ENCODE peak calls at places on chromosomes 3 and 15, in five cellular contexts. T is PC-3, U is tibial artery, H is AG10803, V is upper lobe of left lung. F is an unnamed sample.
A peak's percentile ranks its signal among the peaks of the same experiment; 100 is the strongest.

GRCh38 chr3:121483290-121483689 is 62.5 kb downstream of the POLQ start:
- DNase-seq in V (no peak), T (no peak), H (peak; percentile 62), U (no peak), F (no peak)

GRCh38 chr15:53260647-53261046 is 470.5 kb upstream of the ONECUT1 start:
- DNase-seq in T (no peak), U (no peak), V (no peak), H (no peak), F (no peak)

GRCh38 chr15:36362508-36362907 is 216.9 kb upstream of the CDIN1 start:
- DNase-seq in V (no peak), T (no peak), H (peak; percentile 79), U (no peak), F (no peak)

GRCh38 chr3:157572559-157573270 is 69.5 kb upstream of the VEPH1 start:
- DNase-seq in V (no peak), H (peak; percentile 49), U (no peak), T (peak; percentile 81), F (peak; percentile 15)

GRCh38 chr15:70801111-70801510 is 37.8 kb upstream of the UACA start:
- DNase-seq in H (peak; percentile 34), V (no peak), U (no peak), T (no peak), F (no peak)

GRCh38 chr3:87228316-87228715 is 1.2 kb downstream of the CHMP2B start:
- DNase-seq in V (no peak), H (peak; percentile 45), U (no peak), T (peak; percentile 68), F (no peak)

GRCh38 chr15:83164409-83165404 is 42.9 kb downstream of the HDGFL3 start:
- DNase-seq in H (peak; percentile 5), T (peak; percentile 30), U (no peak), V (no peak), F (no peak)

GRCh38 chr3:188310270-188310710 is 156.3 kb downstream of the LPP start:
- DNase-seq in T (no peak), H (peak; percentile 64), U (no peak), V (no peak), F (no peak)

GRCh38 chr3:99439892-99440291 is 198.5 kb upstream of the COL8A1 start:
- DNase-seq in V (no peak), U (no peak), T (no peak), H (peak; percentile 54), F (no peak)

GRCh38 chr15:36409819-36410218 is 169.6 kb upstream of the CDIN1 start:
- DNase-seq in V (no peak), H (no peak), U (no peak), T (no peak), F (no peak)

GRCh38 chr3:24290596-24290995 is 204.1 kb downstream of the THRB start:
- DNase-seq in V (no peak), T (no peak), H (peak; percentile 9), U (no peak), F (no peak)

GRCh38 chr3:109072208-109072607 is 45.7 kb downstream of the MORC1 start:
- DNase-seq in T (no peak), H (no peak), U (no peak), V (no peak), F (no peak)

GRCh38 chr15:47586653-47587224 is 130.6 kb upstream of the SEMA6D start:
- DNase-seq in V (no peak), U (no peak), T (peak; percentile 21), H (peak; percentile 1), F (peak; percentile 38)

GRCh38 chr15:22869856-22870255 is 31.4 kb downstream of the NIPA2 start:
- DNase-seq in T (no peak), U (no peak), V (no peak), H (no peak), F (no peak)

GRCh38 chr3:61158152-61158551 is 93.1 kb downstream of the FHIT start:
- DNase-seq in T (no peak), U (no peak), H (no peak), V (no peak), F (no peak)

GRCh38 chr3:61157414-61157813 is 93.8 kb downstream of the FHIT start:
- DNase-seq in U (no peak), V (no peak), H (no peak), T (no peak), F (no peak)

GRCh38 chr3:61158676-61159075 is 92.6 kb downstream of the FHIT start:
- DNase-seq in V (no peak), T (no peak), U (no peak), H (no peak), F (no peak)

GRCh38 chr3:61154788-61155187 is 96.5 kb downstream of the FHIT start:
- DNase-seq in T (no peak), H (no peak), V (no peak), U (no peak), F (no peak)

GRCh38 chr3:61155701-61156292 is 95.5 kb downstream of the FHIT start:
- DNase-seq in V (no peak), U (no peak), T (no peak), H (no peak), F (no peak)
- H3K4me3 ChIP-seq in V (no peak overlapping the region), U (no peak overlapping the region), T (no peak overlapping the region), H (no peak overlapping the region), F (no peak overlapping the region)

GRCh38 chr3:27165348-27165747 is 203.8 kb downstream of the NEK10 start:
- DNase-seq in V (no peak), U (no peak), T (no peak), H (peak; percentile 97), F (no peak)
- H3K4me3 ChIP-seq in V (no peak overlapping the region), U (no peak overlapping the region), T (no peak overlapping the region), H (no peak overlapping the region), F (no peak overlapping the region)

DNA sequence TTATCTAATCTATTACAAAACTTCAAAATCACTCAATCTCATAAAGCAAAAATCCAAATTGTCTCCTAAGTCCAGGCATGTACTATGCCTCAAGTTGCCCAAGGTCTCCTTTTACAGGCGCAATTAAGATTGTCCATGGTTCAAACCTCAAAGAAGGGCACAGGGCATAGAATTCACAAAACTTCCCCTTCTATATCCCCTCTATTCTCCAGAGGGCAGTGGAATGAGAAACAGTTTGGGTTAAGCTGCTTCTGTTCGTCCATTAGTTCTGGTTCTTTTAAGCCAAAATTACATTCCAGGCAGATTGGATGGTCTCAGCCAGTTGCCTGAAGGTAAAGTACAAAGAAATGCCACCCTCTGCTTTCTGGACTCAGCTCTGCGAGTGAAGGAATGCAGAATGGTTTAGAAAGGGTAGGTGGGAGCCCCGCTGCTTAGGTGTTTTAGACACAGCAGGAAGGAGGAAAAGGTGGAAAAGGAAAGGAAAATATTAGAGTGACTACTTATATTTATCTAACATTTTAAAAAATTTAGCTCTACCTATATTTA is 200.8 kb downstream of the GREM1 start:
- DNase-seq in V (no peak), H (peak; percentile 34), U (no peak), T (no peak), F (no peak)
- H3K4me3 ChIP-seq in V (no peak overlapping the region), H (no peak overlapping the region), U (no peak overlapping the region), T (no peak overlapping the region), F (no peak overlapping the region)

GRCh38 chr15:35062164-35063099 is 22.7 kb downstream of the NANOGP8 start:
- DNase-seq in T (no peak), V (no peak), U (no peak), H (no peak), F (no peak)

GRCh38 chr15:35068861-35069260 is 16.2 kb downstream of the NANOGP8 start:
- DNase-seq in H (no peak), T (no peak), V (no peak), U (no peak), F (no peak)

GRCh38 chr15:35066094-35066493 is 19.0 kb downstream of the NANOGP8 start:
- DNase-seq in V (no peak), T (no peak), H (no peak), U (no peak), F (no peak)

GRCh38 chr15:35071071-35071470 is 14.0 kb downstream of the NANOGP8 start:
- DNase-seq in T (no peak), U (no peak), H (no peak), V (no peak), F (no peak)

GRCh38 chr15:35067501-35068347 is 17.4 kb downstream of the NANOGP8 start:
- DNase-seq in T (no peak), U (no peak), V (no peak), H (peak; percentile 10), F (no peak)
- H3K4me3 ChIP-seq in T (no peak overlapping the region), U (no peak overlapping the region), V (no peak overlapping the region), H (no peak overlapping the region), F (no peak overlapping the region)

DNA sequence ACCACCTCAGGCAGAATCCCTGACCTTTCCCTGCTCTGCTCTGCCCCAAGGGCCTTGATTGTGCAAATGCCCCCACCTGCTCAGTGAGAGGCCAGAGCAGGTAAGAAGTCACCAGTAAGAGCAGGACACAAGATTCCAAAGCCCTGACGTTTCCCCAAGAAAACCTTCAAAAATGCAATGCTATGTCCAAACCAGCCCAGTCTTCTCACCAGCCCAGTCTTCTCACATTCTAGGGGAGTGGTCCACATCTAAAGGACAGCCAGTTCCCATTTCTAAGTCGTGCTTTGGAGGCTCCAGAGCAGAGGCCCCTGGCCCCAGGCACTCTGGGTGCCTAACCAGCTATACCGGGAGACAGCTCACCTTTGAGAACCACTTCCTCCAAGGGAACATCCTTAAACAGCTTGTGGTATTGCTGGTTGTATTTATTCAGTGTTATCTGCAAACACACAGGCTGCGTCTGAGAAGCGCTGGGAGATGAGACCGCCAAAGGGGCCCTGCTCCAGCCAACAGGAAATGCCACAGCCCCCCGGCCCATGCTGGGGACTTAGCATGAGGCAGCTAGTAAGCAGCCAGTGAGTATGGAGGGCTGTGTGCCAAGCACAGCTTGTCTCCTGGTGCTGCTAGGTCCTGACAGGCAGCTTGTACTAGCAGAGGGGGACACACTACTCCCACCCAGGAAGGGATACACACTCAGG is 29.3 kb downstream of the GRAMD2A start:
- DNase-seq in V (no peak), H (no peak), U (no peak), T (peak; percentile 67), F (peak; percentile 14)
- H3K4me3 ChIP-seq in V (no peak overlapping the region), H (no peak overlapping the region), U (no peak overlapping the region), T (no peak overlapping the region), F (no peak overlapping the region)

GRCh38 chr3:9301798-9302197 is 52.4 kb upstream of the SRGAP3 start:
- DNase-seq in U (no peak), H (no peak), T (peak; percentile 71), V (no peak), F (no peak)
- H3K4me3 ChIP-seq in U (no peak overlapping the region), H (no peak overlapping the region), T (peak overlapping the region; percentile 66), V (no peak overlapping the region), F (no peak overlapping the region)

GRCh38 chr3:133041524-133041829 is 3.3 kb downstream of the TMEM108 start:
- DNase-seq in U (no peak), H (no peak), T (no peak), V (no peak), F (no peak)
- H3K4me3 ChIP-seq in U (no peak overlapping the region), H (no peak overlapping the region), T (no peak overlapping the region), V (no peak overlapping the region), F (no peak overlapping the region)

GRCh38 chr3:138082085-138082991 is 33.1 kb downstream of the DZIP1L start:
- DNase-seq in U (no peak), H (peak; percentile 82), T (peak; percentile 86), V (no peak), F (peak; percentile 65)
- H3K4me3 ChIP-seq in U (no peak overlapping the region), H (peak overlapping the region; percentile 34), T (peak overlapping the region; percentile 52), V (no peak overlapping the region), F (no peak overlapping the region)

GRCh38 chr15:29656636-29657475 is 165.4 kb downstream of the TJP1 start:
- DNase-seq in T (no peak), V (no peak), U (no peak), H (no peak), F (peak; percentile 86)
- H3K4me3 ChIP-seq in T (no peak overlapping the region), V (no peak overlapping the region), U (no peak overlapping the region), H (no peak overlapping the region), F (peak overlapping the region; percentile 47)